ENCODE peak calls at places on chromosome 7, in six cellular contexts. V, E, R, Z, K and T are unnamed samples.
A peak's percentile ranks its signal among the peaks of the same experiment; 100 is the strongest.

GRCh38 chr7:77306231-77307067 is 106.8 kb upstream of the FGL2 start:
- DNase-seq in V (no peak), E (no peak), R (peak; percentile 43), Z (no peak), K (peak; percentile 77), T (no peak)

GRCh38 chr7:7799138-7799537 is 80.7 kb upstream of the RPA3 start:
- DNase-seq in V (no peak), E (no peak), R (peak; percentile 73), Z (no peak), K (no peak), T (no peak)

GRCh38 chr7:132996581-132997242 is 85.2 kb downstream of the CHCHD3 start:
- DNase-seq in V (no peak), E (no peak), R (no peak), Z (no peak), K (no peak), T (no peak)

GRCh38 chr7:30770936-30771858 is at the start of gene MINDY4:
- DNase-seq in V (peak; percentile 54), E (peak; percentile 62), R (peak; percentile 42), Z (no peak), K (peak; percentile 91), T (peak; percentile 97)

GRCh38 chr7:37195388-37195787 is 253.3 kb downstream of the ELMO1 start:
- DNase-seq in V (no peak), E (no peak), R (no peak), Z (no peak), K (no peak), T (no peak)

GRCh38 chr7:138072726-138073125 is 3.5 kb upstream of the AKR1D1 start:
- DNase-seq in V (no peak), E (no peak), R (no peak), Z (no peak), K (no peak), T (no peak)

GRCh38 chr7:97107192-97107800 is 10.2 kb upstream of the SDHAF3 start:
- DNase-seq in V (no peak), E (no peak), R (no peak), Z (no peak), K (no peak), T (no peak)

GRCh38 chr7:67618569-67619543 is 622.2 kb downstream of the TYW1 start:
- DNase-seq in V (no peak), E (no peak), R (no peak), Z (no peak), K (peak; percentile 44), T (peak; percentile 47)

GRCh38 chr7:48255046-48255445 is 83.8 kb downstream of the ABCA13 start:
- DNase-seq in V (no peak), E (no peak), R (no peak), Z (no peak), K (no peak), T (no peak)

GRCh38 chr7:155953781-155954549 is 141.7 kb upstream of the SHH start:
- DNase-seq in V (no peak), E (no peak), R (no peak), Z (no peak), K (no peak), T (peak; percentile 65)

GRCh38 chr7:69659964-69660363 is 61.7 kb downstream of the AUTS2 start:
- DNase-seq in V (no peak), E (no peak), R (no peak), Z (no peak), K (no peak), T (no peak)

GRCh38 chr7:3336042-3336665 is 35.1 kb downstream of the SDK1 start:
- DNase-seq in V (no peak), E (no peak), R (no peak), Z (no peak), K (no peak), T (no peak)

GRCh38 chr7:12826079-12826478 is 138.6 kb downstream of the ARL4A start:
- DNase-seq in V (no peak), E (no peak), R (no peak), Z (no peak), K (no peak), T (no peak)

GRCh38 chr7:140327261-140327661 is 71.1 kb downstream of the SLC37A3 start:
- DNase-seq in V (no peak), E (peak; percentile 32), R (no peak), Z (no peak), K (no peak), T (no peak)

GRCh38 chr7:49645296-49645695 is 128.1 kb upstream of the VWC2 start:
- DNase-seq in V (no peak), E (no peak), R (no peak), Z (no peak), K (no peak), T (no peak)

GRCh38 chr7:128891942-128892269 is 18.6 kb downstream of the KCP start:
- DNase-seq in V (no peak), E (no peak), R (no peak), Z (no peak), K (no peak), T (peak; percentile 60)

GRCh38 chr7:48636391-48637015 is 287.8 kb upstream of the CDC14C start:
- DNase-seq in V (no peak), E (no peak), R (peak; percentile 33), Z (no peak), K (no peak), T (no peak)

GRCh38 chr7:155227788-155228458 is 69.8 kb upstream of the INSIG1 start:
- DNase-seq in V (no peak), E (no peak), R (no peak), Z (no peak), K (no peak), T (peak; percentile 88)

GRCh38 chr7:14598978-14599377 is 303.6 kb downstream of the DGKB start:
- DNase-seq in V (no peak), E (no peak), R (peak; percentile 50), Z (no peak), K (no peak), T (no peak)

GRCh38 chr7:73918926-73919693 is 58.2 kb downstream of the TMEM270 start:
- DNase-seq in V (no peak), E (no peak), R (no peak), Z (no peak), K (no peak), T (peak; percentile 93)

GRCh38 chr7:55365103-55365679 is at the start of gene LANCL2:
- DNase-seq in V (no peak), E (peak; percentile 36), R (peak; percentile 40), Z (no peak), K (peak; percentile 58), T (no peak)

GRCh38 chr7:149772821-149773425 is 465 bp downstream of the ZNF467 start:
- DNase-seq in V (no peak), E (no peak), R (peak; percentile 4), Z (peak; percentile 22), K (no peak), T (peak; percentile 90)

GRCh38 chr7:106312099-106312871 is 27.5 kb upstream of the NAMPT start:
- DNase-seq in V (no peak), E (no peak), R (peak; percentile 85), Z (no peak), K (no peak), T (no peak)

GRCh38 chr7:127798769-127799372 is 146.9 kb downstream of the SND1 start:
- DNase-seq in V (no peak), E (no peak), R (no peak), Z (no peak), K (no peak), T (no peak)

GRCh38 chr7:27176343-27176731 is 2.2 kb upstream of the HOXA10 start:
- DNase-seq in V (no peak), E (no peak), R (no peak), Z (no peak), K (no peak), T (peak; percentile 56)

GRCh38 chr7:112453505-112454171 is 3.4 kb downstream of the IFRD1 start:
- DNase-seq in V (no peak), E (no peak), R (no peak), Z (no peak), K (no peak), T (no peak)

GRCh38 chr7:155259791-155260497 is 37.7 kb upstream of the INSIG1 start:
- DNase-seq in V (no peak), E (no peak), R (no peak), Z (no peak), K (no peak), T (no peak)

GRCh38 chr7:73560035-73560835 is 2.7 kb upstream of the BCL7B start:
- DNase-seq in V (no peak), E (no peak), R (peak; percentile 57), Z (no peak), K (no peak), T (no peak)

GRCh38 chr7:1569833-1570632 is at the start of gene PSMG3:
- DNase-seq in V (peak; percentile 75), E (peak; percentile 89), R (peak; percentile 88), Z (peak; percentile 94), K (peak; percentile 94), T (peak; percentile 93)

GRCh38 chr7:158733220-158733519 is 28.6 kb upstream of the NCAPG2 start:
- DNase-seq in V (no peak), E (no peak), R (no peak), Z (no peak), K (no peak), T (no peak)
- H3K36me3 ChIP-seq in V (peaks cover 5% of the 10 kb centered on the region), E (no peaks in the 10 kb centered on the region), R (peaks cover 6% of the 10 kb centered on the region), Z (peaks cover 6% of the 10 kb centered on the region), K (no peaks in the 10 kb centered on the region), T (peaks cover 9% of the 10 kb centered on the region)

GRCh38 chr7:103651558-103651957 is 205.6 kb upstream of the SLC26A5 start:
- DNase-seq in V (no peak), E (no peak), R (no peak), Z (no peak), K (no peak), T (no peak)
- H3K4me3 ChIP-seq in V (no peak overlapping the region), E (no peak overlapping the region), R (no peak overlapping the region), Z (no peak overlapping the region), K (no peak overlapping the region), T (no peak overlapping the region)

DNA sequence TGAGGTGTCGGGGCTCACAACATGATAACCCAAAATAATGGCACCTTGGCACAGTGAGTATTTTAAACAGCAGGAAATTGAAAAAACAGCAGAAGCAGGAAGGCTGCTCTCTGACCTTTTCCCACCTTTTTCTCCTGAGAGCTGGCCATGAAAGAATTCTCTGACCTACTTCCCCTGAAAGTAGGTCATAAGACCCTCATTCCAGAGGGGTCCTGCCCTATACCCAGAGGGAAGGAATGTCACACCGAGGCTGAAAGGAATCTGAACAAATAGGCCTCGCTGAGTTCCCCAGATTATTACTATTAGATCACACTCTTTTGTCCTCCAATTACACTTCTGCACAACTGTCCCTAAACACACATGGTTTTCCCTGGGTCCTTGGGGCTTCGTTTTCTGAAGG is 18.8 kb downstream of the CPVL start:
- DNase-seq in V (no peak), E (no peak), R (no peak), Z (no peak), K (no peak), T (no peak)
- H3K36me3 ChIP-seq in V (no peaks in the 10 kb centered on the region), E (no peaks in the 10 kb centered on the region), R (no peaks in the 10 kb centered on the region), Z (no peaks in the 10 kb centered on the region), K (no peaks in the 10 kb centered on the region), T (no peaks in the 10 kb centered on the region)

DNA sequence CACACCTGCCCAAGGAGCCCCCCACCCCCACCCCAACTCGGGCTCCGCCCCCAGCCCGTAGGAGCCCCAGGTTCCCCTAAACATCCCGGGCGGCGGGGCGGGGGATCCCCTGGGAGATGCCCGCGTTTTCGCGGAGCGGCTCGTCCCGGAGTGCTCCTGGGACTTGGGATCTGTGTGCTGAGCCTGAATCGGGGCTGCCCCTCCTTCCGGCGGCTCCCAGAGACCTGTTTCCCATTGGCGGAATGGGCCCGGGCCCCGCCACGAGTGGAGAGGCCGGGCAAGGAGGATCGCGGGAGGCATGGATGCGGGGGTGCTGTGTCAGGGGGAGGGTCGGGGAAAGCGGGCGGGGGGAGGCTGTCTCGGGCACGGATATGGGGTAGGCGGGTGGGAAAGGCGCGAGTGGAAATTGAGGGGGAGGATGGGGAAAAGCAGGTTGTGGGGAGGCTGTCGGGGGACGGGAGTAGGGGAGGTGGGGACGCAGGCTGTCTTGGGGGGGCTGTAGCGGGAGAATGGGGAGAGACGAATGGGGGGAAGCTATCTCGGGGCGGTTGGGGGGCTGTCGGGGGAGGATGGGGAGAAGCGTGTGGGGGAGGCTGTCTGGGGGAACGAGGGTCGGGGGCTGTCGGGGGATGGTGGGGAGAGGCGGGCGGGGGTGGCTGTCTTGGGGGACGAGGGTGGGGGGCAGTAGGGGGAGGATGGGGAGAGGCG is 572 bp upstream of the BHLHA15 start:
- DNase-seq in V (no peak), E (no peak), R (no peak), Z (no peak), K (no peak), T (peak; percentile 94)
- H3K4me3 ChIP-seq in V (no peak overlapping the region), E (peak overlapping the region; percentile 40), R (peak overlapping the region; percentile 30), Z (no peak overlapping the region), K (peak overlapping the region; percentile 19), T (peak overlapping the region; percentile 45)